ENCODE peak calls at places on chromosomes 11 and 22, in six cellular contexts. L is psoas muscle, K is lung, C is mammary epithelial cell, T is Peyer's patch, H is right atrium auricular region. P is an unnamed sample.

GRCh38 chr11:36186797-36187196 is 102.4 kb downstream of the COMMD9 start:
- DNase-seq in K (peak; percentile 13), L (no peak), T (no peak), C (no peak), H (no peak), P (no peak)

GRCh38 chr22:28855355-28856094 is 27.8 kb upstream of the ZNRF3 start:
- DNase-seq in H (peak; percentile 60), C (peak; percentile 50), K (peak; percentile 39), L (no peak), T (peak; percentile 62), P (peak; percentile 47)

GRCh38 chr11:19433791-19434190 is 193.0 kb upstream of the E2F8 start:
- DNase-seq in K (no peak), L (no peak), C (no peak), H (no peak), T (no peak), P (no peak)

GRCh38 chr22:18012528-18012927 is 11.8 kb downstream of the MICAL3 start:
- DNase-seq in T (peak; percentile 52), K (no peak), H (no peak), L (no peak), C (peak; percentile 82), P (no peak)

GRCh38 chr11:12251651-12252560 is 125.5 kb upstream of the PARVA start:
- DNase-seq in L (no peak), T (no peak), H (no peak), K (no peak), C (no peak), P (no peak)

GRCh38 chr11:11580831-11581492 is 40.8 kb downstream of the GALNT18 start:
- DNase-seq in C (peak; percentile 49), K (peak; percentile 25), L (no peak), H (peak; percentile 58), T (no peak), P (peak; percentile 84)

GRCh38 chr11:125916683-125917337 is 12.5 kb downstream of the DDX25 start:
- DNase-seq in T (peak; percentile 75), K (no peak), L (no peak), C (no peak), H (no peak), P (no peak)

GRCh38 chr11:130403301-130403804 is 25.1 kb downstream of the ADAMTS8 start:
- DNase-seq in L (peak; percentile 49), T (no peak), H (peak; percentile 69), C (peak; percentile 89), K (peak; percentile 39), P (no peak)

GRCh38 chr22:50329236-50329635 is 2.4 kb upstream of the DENND6B start:
- DNase-seq in H (no peak), L (no peak), C (peak; percentile 67), K (no peak), T (no peak), P (no peak)

GRCh38 chr11:116582621-116583020 is 190.2 kb downstream of the BUD13 start:
- DNase-seq in L (no peak), K (no peak), C (no peak), H (no peak), T (no peak), P (no peak)
- H3K4me3 ChIP-seq in L (no peak overlapping the region), K (no peak overlapping the region), C (no peak overlapping the region), H (no peak overlapping the region), T (no peak overlapping the region), P (no peak overlapping the region)

DNA sequence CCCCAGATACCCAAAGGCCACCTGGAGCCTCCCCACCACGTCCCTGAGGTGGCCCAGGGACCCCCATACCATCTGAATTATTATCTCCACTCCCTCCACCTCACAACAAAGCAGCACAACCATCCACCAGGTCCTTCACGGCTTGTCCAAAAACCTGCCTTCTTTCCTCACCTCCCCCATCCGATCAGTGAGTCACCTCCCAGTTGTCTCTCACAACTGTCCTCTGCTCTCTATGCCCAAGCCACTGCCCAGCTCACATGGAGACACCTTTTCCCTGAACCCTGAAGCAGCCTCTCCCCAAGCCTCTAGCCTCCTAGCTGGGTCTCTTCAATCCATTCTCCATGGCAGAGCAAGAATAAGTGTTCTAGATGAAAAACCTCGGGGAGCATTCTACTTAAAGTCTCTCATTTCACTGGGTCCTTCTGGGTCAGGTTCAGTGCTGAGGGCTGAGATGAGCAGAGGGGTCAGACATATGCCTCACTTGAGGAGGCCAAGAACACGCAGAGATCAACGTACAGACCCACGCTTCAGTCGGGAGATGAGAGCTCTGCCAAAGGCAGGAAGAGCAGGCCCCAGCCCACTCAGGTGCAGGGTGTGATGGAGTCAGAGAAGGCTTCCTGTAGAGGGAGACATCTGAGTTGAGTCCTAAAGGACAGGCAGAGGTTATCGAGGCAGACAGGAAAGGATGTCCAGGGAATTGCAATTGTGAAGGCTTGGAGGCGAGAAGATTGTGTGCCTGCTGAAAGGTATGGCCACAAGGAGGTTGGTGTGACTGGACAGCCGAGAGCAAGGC is 74.7 kb downstream of the PDE2A start:
- DNase-seq in H (no peak), T (no peak), K (no peak), L (no peak), C (no peak), P (no peak)
- TF ChIP-seq CTCF in H (no peak), T (no peak), K (no peak), L (no peak), C (no peak), P (no peak)

DNA sequence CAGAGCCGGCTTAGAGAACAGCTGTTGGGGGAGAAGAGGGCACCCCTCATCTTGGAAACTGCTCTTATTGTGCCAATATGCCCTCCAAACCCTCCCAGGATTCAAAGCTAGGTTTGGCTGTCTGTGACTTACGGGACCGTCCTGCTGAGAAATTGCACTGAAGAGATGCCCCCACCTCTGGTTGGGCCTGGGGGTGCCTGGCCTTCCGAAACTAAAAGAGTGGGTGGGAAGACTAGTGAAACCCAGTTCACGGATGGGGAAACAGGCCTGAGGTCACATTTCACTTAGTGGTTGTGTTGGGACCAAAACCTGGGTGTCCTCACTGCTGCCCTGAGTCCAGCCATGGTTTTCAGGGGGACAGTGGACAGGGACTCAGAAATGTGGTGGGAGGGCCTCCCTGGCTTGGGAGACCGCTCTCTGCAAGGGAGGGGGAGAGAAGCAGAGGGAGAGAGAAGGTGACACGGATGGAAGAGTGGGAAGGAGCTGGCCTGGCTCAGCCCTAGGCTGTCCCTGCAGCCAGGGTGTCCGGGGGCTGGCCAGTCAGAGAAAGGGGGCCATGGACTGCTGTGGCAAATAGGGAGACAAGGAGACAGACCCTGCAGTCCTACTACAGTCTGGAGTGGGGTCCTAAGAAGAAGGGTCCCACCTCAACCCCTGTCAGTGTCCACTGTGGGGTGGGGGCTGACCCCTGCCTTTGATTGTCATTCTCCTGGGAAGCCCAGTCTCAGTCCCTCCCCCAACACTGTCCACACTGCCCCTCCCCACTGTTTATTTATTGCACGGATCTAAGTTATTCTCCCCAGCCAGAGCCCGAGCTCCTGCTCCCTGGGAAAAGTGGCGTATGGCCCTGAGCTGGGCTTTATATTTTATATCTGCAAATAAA is 13.6 kb downstream of the MAFF start:
- DNase-seq in K (no peak), H (no peak), T (no peak), L (no peak), C (no peak), P (no peak)
- H3K4me3 ChIP-seq in K (no peak overlapping the region), H (no peak overlapping the region), T (no peak overlapping the region), L (no peak overlapping the region), C (no peak overlapping the region), P (no peak overlapping the region)

DNA sequence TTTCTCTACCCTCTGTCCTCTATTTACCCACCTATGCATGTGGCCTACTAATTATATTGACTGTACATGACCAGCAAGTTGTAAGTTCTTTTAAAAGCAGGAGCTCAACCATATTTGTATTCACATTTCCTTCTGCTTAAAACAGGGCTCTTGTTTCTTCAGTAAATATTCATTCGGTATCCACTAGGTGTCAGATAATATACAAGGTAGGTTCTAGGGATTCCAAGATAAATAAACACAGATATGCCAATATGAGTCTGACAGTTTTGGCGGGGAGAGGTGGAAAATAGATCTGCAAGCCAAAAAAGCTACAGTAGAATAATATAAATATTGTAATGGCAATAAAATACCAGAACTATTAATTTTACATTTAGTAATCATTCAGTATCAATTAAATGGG is 15.3 kb upstream of the RAB30 start:
- DNase-seq in L (no peak), H (no peak), T (no peak), C (no peak), K (no peak), P (no peak)
- TF ChIP-seq CTCF in L (peak; percentile 26), H (no peak), T (no peak), C (peak; percentile 38), K (no peak), P (no peak)

GRCh38 chr11:124214027-124214426 is 26.9 kb upstream of the OR8G1 start:
- DNase-seq in C (no peak), K (no peak), H (no peak), L (no peak), T (no peak), P (no peak)
- H3K4me3 ChIP-seq in C (no peak overlapping the region), K (no peak overlapping the region), H (no peak overlapping the region), L (no peak overlapping the region), T (no peak overlapping the region), P (no peak overlapping the region)